ENCODE peak calls at places on chromosomes 5 and 9, in eight cellular contexts. Q, W, J, E, V, Z, S and D are unnamed samples.

GRCh38 chr5:83731638-83732037 is 11.0 kb upstream of the HAPLN1 start:
- DNase-seq in Q (no peak), W (no peak), J (no peak), E (no peak), V (no peak), Z (no peak), S (no peak), D (no peak)

GRCh38 chr5:127398508-127398907 is 107.9 kb downstream of the MEGF10 start:
- DNase-seq in Q (no peak), W (no peak), J (no peak), E (no peak), V (no peak), Z (no peak), S (no peak), D (no peak)

GRCh38 chr9:84330246-84330645 is 10.3 kb downstream of the SLC28A3 start:
- DNase-seq in Q (no peak), W (no peak), J (no peak), E (no peak), V (no peak), Z (no peak), S (no peak), D (no peak)

GRCh38 chr5:91651704-91652103 is 268.6 kb upstream of the ARRDC3 start:
- DNase-seq in Q (no peak), W (no peak), J (no peak), E (no peak), V (no peak), Z (no peak), S (no peak), D (no peak)

GRCh38 chr9:76818271-76818670 is 54.0 kb downstream of the PCA3 start:
- DNase-seq in Q (no peak), W (peak; percentile 95), J (peak; percentile 71), E (peak; percentile 15), V (peak; percentile 88), Z (peak; percentile 27), S (no peak), D (peak; percentile 45)

GRCh38 chr9:94687451-94687850 is 39.0 kb upstream of the AOPEP start:
- DNase-seq in Q (no peak), W (no peak), J (no peak), E (no peak), V (no peak), Z (no peak), S (no peak), D (no peak)

GRCh38 chr9:16138961-16139441 is 586.2 kb downstream of the CCDC171 start:
- DNase-seq in Q (no peak), W (peak; percentile 26), J (no peak), E (no peak), V (no peak), Z (peak; percentile 72), S (no peak), D (no peak)

GRCh38 chr9:91411096-91411771 is 12.4 kb downstream of the NFIL3 start:
- DNase-seq in Q (no peak), W (no peak), J (no peak), E (no peak), V (no peak), Z (no peak), S (no peak), D (no peak)

GRCh38 chr5:173574983-173575382 is 41.5 kb downstream of the BOD1 start:
- DNase-seq in Q (no peak), W (no peak), J (peak; percentile 46), E (no peak), V (no peak), Z (no peak), S (no peak), D (no peak)

GRCh38 chr9:134230092-134230941 is 66.0 kb upstream of the RNU6ATAC start:
- DNase-seq in Q (no peak), W (no peak), J (no peak), E (no peak), V (no peak), Z (no peak), S (no peak), D (no peak)

GRCh38 chr9:120913673-120914266 is 12.8 kb downstream of the TRAF1 start:
- DNase-seq in Q (no peak), W (no peak), J (peak; percentile 87), E (no peak), V (no peak), Z (no peak), S (peak; percentile 81), D (no peak)

GRCh38 chr9:69515810-69516209 is 156.4 kb downstream of the APBA1 start:
- DNase-seq in Q (no peak), W (no peak), J (no peak), E (no peak), V (no peak), Z (no peak), S (no peak), D (no peak)

GRCh38 chr5:127492854-127493738 is 24.3 kb upstream of the PRRC1 start:
- DNase-seq in Q (no peak), W (no peak), J (no peak), E (peak; percentile 30), V (no peak), Z (no peak), S (peak; percentile 9), D (no peak)

GRCh38 chr5:109329296-109330252 is 80.2 kb downstream of the PJA2 start:
- DNase-seq in Q (no peak), W (no peak), J (no peak), E (no peak), V (no peak), Z (no peak), S (no peak), D (no peak)

GRCh38 chr9:373759-374206 is 159.1 kb downstream of the DOCK8 start:
- DNase-seq in Q (no peak), W (no peak), J (no peak), E (no peak), V (no peak), Z (no peak), S (no peak), D (no peak)

GRCh38 chr5:7856855-7857254 is 5.9 kb upstream of the CFAP90 start:
- DNase-seq in Q (no peak), W (peak; percentile 21), J (peak; percentile 79), E (peak; percentile 38), V (no peak), Z (no peak), S (peak; percentile 60), D (no peak)

GRCh38 chr5:14068136-14068535 is 75.0 kb upstream of the TRIO start:
- DNase-seq in Q (no peak), W (no peak), J (no peak), E (no peak), V (no peak), Z (no peak), S (no peak), D (no peak)

GRCh38 chr5:28523887-28524637 is 1485.7 kb upstream of the CDH9 start:
- DNase-seq in Q (no peak), W (no peak), J (no peak), E (no peak), V (no peak), Z (no peak), S (no peak), D (no peak)

GRCh38 chr5:158384535-158385421 is 525.8 kb upstream of the CLINT1 start:
- DNase-seq in Q (no peak), W (no peak), J (no peak), E (no peak), V (peak; percentile 99), Z (no peak), S (no peak), D (no peak)

GRCh38 chr5:135490245-135491037 is 38.3 kb upstream of the TIFAB start:
- DNase-seq in Q (no peak), W (no peak), J (peak; percentile 79), E (no peak), V (no peak), Z (no peak), S (peak; percentile 79), D (no peak)
- H3K4me3 ChIP-seq in Q (no peak overlapping the region), W (no peak overlapping the region), J (peak overlapping the region; percentile 73), E (no peak overlapping the region), V (no peak overlapping the region), Z (peak overlapping the region; percentile 57), S (peak overlapping the region; percentile 19), D (no peak overlapping the region)

GRCh38 chr9:135249191-135249590 is 161.7 kb downstream of the OLFM1 start:
- DNase-seq in Q (no peak), W (no peak), J (no peak), E (no peak), V (no peak), Z (peak; percentile 2), S (no peak), D (no peak)
- H3K36me3 ChIP-seq in Q (no peaks in the 10 kb centered on the region), W (no peaks in the 10 kb centered on the region), J (no peaks in the 10 kb centered on the region), E (no peaks in the 10 kb centered on the region), V (no peaks in the 10 kb centered on the region), Z (no peaks in the 10 kb centered on the region), S (no peaks in the 10 kb centered on the region), D (no peaks in the 10 kb centered on the region)

DNA sequence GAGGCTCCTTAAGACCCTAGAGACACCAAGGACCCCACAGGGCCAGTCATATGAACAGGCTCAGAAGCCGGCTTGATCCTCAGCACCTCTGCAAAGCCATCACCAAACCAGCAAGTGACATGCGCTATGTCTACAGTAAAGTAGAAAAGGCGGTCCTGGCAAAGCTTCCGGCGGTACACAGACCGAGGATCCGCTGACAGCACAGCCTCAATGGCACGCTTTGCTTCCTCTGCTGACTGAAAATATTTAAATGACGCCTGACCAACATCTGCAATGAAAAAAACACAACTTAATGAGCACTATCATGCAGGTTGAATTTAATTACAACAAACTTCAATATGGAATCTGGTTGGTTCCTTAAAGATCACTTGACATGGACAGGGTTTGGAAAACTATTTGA is 17.6 kb downstream of the TRMO start:
- DNase-seq in Q (peak; percentile 57), W (no peak), J (no peak), E (no peak), V (no peak), Z (no peak), S (no peak), D (no peak)
- H3K4me3 ChIP-seq in Q (peak overlapping the region; percentile 25), W (no peak overlapping the region), J (no peak overlapping the region), E (no peak overlapping the region), V (no peak overlapping the region), Z (no peak overlapping the region), S (no peak overlapping the region), D (no peak overlapping the region)

DNA sequence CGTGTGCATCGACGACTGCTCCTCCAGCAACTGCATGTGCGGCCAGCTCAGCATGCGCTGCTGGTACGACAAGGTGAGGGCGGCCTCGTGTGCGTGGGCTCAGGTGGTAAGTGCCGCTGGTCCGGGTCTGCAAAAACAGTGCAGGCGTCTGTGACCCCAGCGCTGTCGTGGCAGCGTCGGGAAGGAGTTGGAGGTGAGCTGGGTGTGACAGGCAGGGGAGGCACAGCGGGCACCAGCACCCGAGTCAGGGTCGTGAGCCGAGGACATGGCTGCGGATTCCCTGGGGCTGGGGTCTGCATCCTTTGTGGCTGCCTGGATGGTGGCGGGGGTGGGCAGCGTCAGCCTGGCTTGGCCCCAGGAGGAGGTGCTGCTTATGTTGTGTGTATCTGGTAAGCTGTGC is 63.1 kb upstream of the CACNA1B start:
- DNase-seq in Q (no peak), W (no peak), J (no peak), E (no peak), V (no peak), Z (no peak), S (peak; percentile 56), D (no peak)
- H3K36me3 ChIP-seq in Q (peaks cover 48% of the 10 kb centered on the region), W (no peaks in the 10 kb centered on the region), J (peaks cover 47% of the 10 kb centered on the region), E (peaks cover 44% of the 10 kb centered on the region), V (peaks cover 45% of the 10 kb centered on the region), Z (peaks cover 82% of the 10 kb centered on the region), S (peaks cover 43% of the 10 kb centered on the region), D (peaks cover 73% of the 10 kb centered on the region)